ENCODE peak calls at places on chromosomes 12 and 14, in nine cellular contexts. C is astrocyte, A is fibroblast of the aortic adventitia, U is BJ, F is heart right ventricle, V is HFFc6, Z is A549, L is lower leg skin, W is testis. D is an unnamed sample.

GRCh38 chr14:29215853-29216252 is 449.3 kb downstream of the FOXG1 start:
- DNase-seq in C (peak; percentile 12), A (peak; percentile 67), U (no peak), F (no peak), V (no peak), Z (no peak), L (no peak), W (no peak), D (no peak)

GRCh38 chr12:90153827-90154226 is 445.2 kb upstream of the ATP2B1 start:
- DNase-seq in C (no peak), A (no peak), U (no peak), F (no peak), V (no peak), Z (no peak), L (no peak), W (no peak), D (no peak)

GRCh38 chr12:46364777-46365580 is 7.6 kb downstream of the SLC38A2 start:
- DNase-seq in C (peak; percentile 83), A (peak; percentile 86), U (no peak), F (peak; percentile 71), V (peak; percentile 76), Z (peak; percentile 53), L (no peak), W (peak; percentile 93), D (no peak)

GRCh38 chr14:54627325-54627717 is 60.4 kb downstream of the SAMD4A start:
- DNase-seq in C (no peak), A (peak; percentile 25), U (no peak), F (no peak), V (no peak), Z (no peak), L (no peak), W (no peak), D (no peak)

GRCh38 chr14:105058521-105059034 is 6.7 kb downstream of the GPR132 start:
- DNase-seq in C (no peak), A (no peak), U (no peak), F (no peak), V (no peak), Z (no peak), L (no peak), W (no peak), D (no peak)

GRCh38 chr14:93073366-93073722 is 42.4 kb downstream of the ITPK1 start:
- DNase-seq in C (no peak), A (no peak), U (no peak), F (no peak), V (no peak), Z (no peak), L (no peak), W (no peak), D (no peak)

GRCh38 chr14:99548285-99548684 is 55.7 kb downstream of the CCDC85C start:
- DNase-seq in C (no peak), A (no peak), U (no peak), F (no peak), V (no peak), Z (no peak), L (no peak), W (no peak), D (no peak)

GRCh38 chr14:52015411-52016030 is 26.2 kb downstream of the RTRAF start:
- DNase-seq in C (no peak), A (no peak), U (no peak), F (peak; percentile 46), V (no peak), Z (peak; percentile 39), L (no peak), W (peak; percentile 85), D (no peak)

GRCh38 chr14:92441751-92442477 is 71.7 kb upstream of the RIN3 start:
- DNase-seq in C (no peak), A (no peak), U (no peak), F (no peak), V (no peak), Z (no peak), L (no peak), W (no peak), D (no peak)

GRCh38 chr14:71333705-71334104 is 426.4 kb downstream of the PCNX1 start:
- DNase-seq in C (no peak), A (no peak), U (no peak), F (no peak), V (no peak), Z (no peak), L (no peak), W (no peak), D (no peak)

GRCh38 chr14:71338153-71338552 is 430.9 kb downstream of the PCNX1 start:
- DNase-seq in C (no peak), A (no peak), U (no peak), F (no peak), V (no peak), Z (no peak), L (no peak), W (no peak), D (no peak)

GRCh38 chr14:71339650-71340415 is 432.6 kb downstream of the PCNX1 start:
- DNase-seq in C (no peak), A (peak; percentile 17), U (no peak), F (no peak), V (no peak), Z (no peak), L (no peak), W (no peak), D (no peak)

GRCh38 chr14:71332476-71332875 is 425.2 kb downstream of the PCNX1 start:
- DNase-seq in C (no peak), A (no peak), U (no peak), F (no peak), V (no peak), Z (no peak), L (no peak), W (no peak), D (no peak)

DNA sequence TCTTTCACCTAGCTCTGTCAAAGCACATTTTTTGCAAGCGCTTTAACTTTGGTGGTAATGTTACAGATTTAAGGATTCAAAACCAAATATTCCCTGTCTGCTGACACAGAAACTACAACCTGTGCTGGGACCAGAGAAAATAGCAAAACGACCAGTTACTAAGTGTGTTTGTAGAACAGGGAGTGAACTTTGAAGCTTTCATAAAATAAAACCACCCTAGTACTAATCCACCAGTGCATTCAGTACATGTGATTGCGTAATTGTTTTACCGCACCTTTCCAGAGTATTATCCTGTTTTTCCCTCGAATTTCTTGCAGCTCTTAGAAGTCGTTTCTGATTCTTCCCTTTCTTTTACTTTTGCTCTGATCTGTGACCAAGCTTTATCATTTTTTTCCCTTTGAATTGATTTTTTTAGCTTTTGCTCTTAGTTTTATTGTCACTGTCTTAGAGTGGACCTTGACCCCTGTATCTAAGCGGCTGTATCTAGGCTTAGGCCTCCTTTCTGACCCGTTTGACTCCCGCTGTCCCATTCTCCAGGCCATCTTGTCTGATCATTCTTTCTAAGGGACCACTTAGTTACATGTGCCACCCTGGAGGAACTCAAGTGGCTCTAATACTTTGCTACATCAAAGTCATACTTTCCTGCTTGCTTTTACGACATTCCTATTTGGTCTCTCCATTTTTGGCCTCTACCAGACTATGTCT is 429.4 kb downstream of the PCNX1 start:
- DNase-seq in C (no peak), A (no peak), U (no peak), F (no peak), V (no peak), Z (no peak), L (no peak), W (no peak), D (no peak)
- TF ChIP-seq CTCF in C (no peak), A (no peak), U (no peak), F (no peak), V (no peak), Z (no peak), L (no peak), W (no peak), D (no peak)

GRCh38 chr14:25375639-25376038 is 325.7 kb upstream of the STXBP6 start:
- DNase-seq in C (no peak), A (no peak), U (no peak), F (no peak), V (no peak), Z (no peak), L (no peak), W (no peak), D (no peak)

GRCh38 chr14:25381498-25381897 is 331.6 kb upstream of the STXBP6 start:
- DNase-seq in C (no peak), A (no peak), U (no peak), F (no peak), V (no peak), Z (peak; percentile 12), L (no peak), W (no peak), D (no peak)
- TF ChIP-seq CTCF in C (no peak), A (no peak), U (no peak), F (no peak), V (no peak), Z (no peak), L (no peak), W (no peak), D (no peak)

DNA sequence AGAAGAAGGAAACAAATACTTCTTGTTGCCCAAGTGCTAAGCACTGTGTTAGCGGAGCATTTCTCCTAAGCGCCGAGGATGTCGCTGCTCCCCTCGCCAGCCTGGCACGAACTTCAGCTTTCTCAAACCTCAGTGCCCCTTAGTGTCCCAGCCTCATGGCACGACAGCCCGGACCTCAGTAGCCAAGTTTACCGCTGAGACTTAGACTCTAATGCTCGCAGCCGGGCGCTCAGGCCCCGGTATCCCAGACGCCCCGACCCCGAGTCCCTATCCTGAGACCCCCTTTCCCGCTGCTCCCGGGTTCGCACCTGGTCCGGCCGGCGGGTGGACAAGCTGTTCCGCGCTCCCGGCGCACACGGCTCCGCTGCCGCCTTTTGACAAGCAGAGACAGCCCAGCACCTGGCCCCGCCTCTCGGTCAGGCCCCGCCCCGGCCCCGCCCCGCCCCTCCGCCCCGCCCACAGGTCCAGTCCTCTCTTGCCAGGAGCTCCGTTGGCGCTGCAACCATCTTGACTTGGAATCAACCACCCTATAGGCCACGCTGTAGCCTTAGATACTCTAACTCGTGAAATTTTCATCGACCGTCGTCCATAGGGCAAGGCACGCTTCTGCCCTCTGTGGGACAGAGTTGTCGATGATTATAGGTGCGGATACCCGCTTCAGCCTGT is at the start of gene VDR:
- DNase-seq in C (peak; percentile 50), A (peak; percentile 73), U (no peak), F (peak; percentile 45), V (peak; percentile 74), Z (peak; percentile 87), L (peak; percentile 76), W (peak; percentile 85), D (peak; percentile 21)
- TF ChIP-seq CTCF in C (peak; percentile 3), A (peak; percentile 50), U (peak; percentile 41), F (peak; percentile 23), V (no peak), Z (no peak), L (no peak), W (peak; percentile 6), D (peak; percentile 29)

GRCh38 chr14:32381869-32382268 is 52.8 kb downstream of the AKAP6 start:
- DNase-seq in C (no peak), A (peak; percentile 15), U (no peak), F (no peak), V (no peak), Z (no peak), L (no peak), W (no peak), D (no peak)

GRCh38 chr14:32383337-32384009 is 54.4 kb downstream of the AKAP6 start:
- DNase-seq in C (no peak), A (peak; percentile 25), U (no peak), F (no peak), V (no peak), Z (no peak), L (no peak), W (no peak), D (no peak)

GRCh38 chr14:32379447-32379846 is 50.3 kb downstream of the AKAP6 start:
- DNase-seq in C (no peak), A (no peak), U (no peak), F (no peak), V (no peak), Z (no peak), L (no peak), W (no peak), D (no peak)

GRCh38 chr14:32384464-32384863 is 55.4 kb downstream of the AKAP6 start:
- DNase-seq in C (no peak), A (no peak), U (no peak), F (no peak), V (no peak), Z (no peak), L (no peak), W (no peak), D (no peak)

GRCh38 chr14:32382704-32383103 is 53.6 kb downstream of the AKAP6 start:
- DNase-seq in C (no peak), A (peak; percentile 44), U (no peak), F (no peak), V (no peak), Z (peak; percentile 40), L (no peak), W (no peak), D (no peak)
- TF ChIP-seq CTCF in C (peak; percentile 34), A (peak; percentile 63), U (peak; percentile 57), F (peak; percentile 45), V (peak; percentile 67), Z (peak; percentile 43), L (no peak), W (peak; percentile 11), D (no peak)